ENCODE peak calls at places on chromosomes 11 and 22, in nine cellular contexts. J is GM12891, B is breast epithelium, Y is IMR-90, L is uterus, O is A549, V is adrenal gland, U is testis, C is erythroblast. W is an unnamed sample.

GRCh38 chr22:24421428-24421931 is 5.9 kb upstream of the ADORA2A start:
- DNase-seq in J (peak), B (no peak), Y (no peak), L (no peak), O (peak), V (no peak), U (no peak), C (peak), W (no peak)

GRCh38 chr22:24824915-24825314 is 18.9 kb downstream of the SGSM1 start:
- DNase-seq in J (no peak), B (no peak), Y (no peak), L (no peak), O (no peak), V (no peak), U (no peak), C (no peak), W (no peak)

GRCh38 chr11:33835143-33835878 is 56.6 kb downstream of the LMO2 start:
- DNase-seq in J (no peak), B (no peak), Y (peak), L (peak), O (peak), V (peak), U (no peak), C (peak), W (no peak)

GRCh38 chr22:35971418-35972119 is 57.1 kb downstream of the RBFOX2 start:
- DNase-seq in J (no peak), B (no peak), Y (peak), L (peak), O (no peak), V (no peak), U (peak), C (no peak), W (no peak)

GRCh38 chr11:68916439-68916838 is 12.7 kb downstream of the IGHMBP2 start:
- DNase-seq in J (no peak), B (no peak), Y (no peak), L (no peak), O (no peak), V (no peak), U (no peak), C (no peak), W (no peak)

GRCh38 chr22:41501209-41501608 is 32.3 kb downstream of the ACO2 start:
- DNase-seq in J (no peak), B (no peak), Y (no peak), L (no peak), O (peak), V (no peak), U (peak), C (peak), W (no peak)

GRCh38 chr11:76209956-76210885 is 3.9 kb upstream of the WNT11 start:
- DNase-seq in J (no peak), B (peak), Y (peak), L (peak), O (no peak), V (peak), U (peak), C (peak), W (peak)

GRCh38 chr11:36131719-36132349 is 157.4 kb downstream of the COMMD9 start:
- DNase-seq in J (peak), B (no peak), Y (peak), L (peak), O (no peak), V (peak), U (peak), C (peak), W (peak)

GRCh38 chr11:64916040-64916847 is 765 bp downstream of the ATG2A start:
- DNase-seq in J (peak), B (no peak), Y (peak), L (peak), O (peak), V (peak), U (peak), C (peak), W (peak)

GRCh38 chr11:64407221-64407620 is 48.3 kb downstream of the RPS6KA4 start:
- DNase-seq in J (no peak), B (no peak), Y (no peak), L (no peak), O (no peak), V (no peak), U (no peak), C (no peak), W (no peak)

GRCh38 chr22:29870574-29870973 is 12.4 kb upstream of the MTMR3 start:
- DNase-seq in J (no peak), B (no peak), Y (no peak), L (no peak), O (no peak), V (no peak), U (no peak), C (no peak), W (no peak)

GRCh38 chr11:12478743-12479142 is 101.4 kb downstream of the PARVA start:
- DNase-seq in J (no peak), B (no peak), Y (peak), L (peak), O (no peak), V (no peak), U (no peak), C (no peak), W (no peak)

GRCh38 chr11:3615998-3616397 is 25.8 kb downstream of the ART5 start:
- DNase-seq in J (no peak), B (no peak), Y (no peak), L (no peak), O (no peak), V (no peak), U (no peak), C (no peak), W (no peak)

GRCh38 chr11:34790620-34791019 is 125.6 kb downstream of the APIP start:
- DNase-seq in J (no peak), B (no peak), Y (no peak), L (no peak), O (no peak), V (no peak), U (no peak), C (no peak), W (no peak)

GRCh38 chr11:103332409-103332808 is 223.2 kb downstream of the DYNC2H1 start:
- DNase-seq in J (no peak), B (no peak), Y (no peak), L (no peak), O (no peak), V (no peak), U (no peak), C (no peak), W (no peak)

GRCh38 chr11:60957188-60957587 is 5.2 kb upstream of the SLC15A3 start:
- DNase-seq in J (no peak), B (no peak), Y (no peak), L (no peak), O (no peak), V (no peak), U (no peak), C (no peak), W (no peak)

GRCh38 chr22:42320463-42321416 is 50.3 kb upstream of the TCF20 start:
- DNase-seq in J (no peak), B (no peak), Y (no peak), L (no peak), O (no peak), V (no peak), U (no peak), C (no peak), W (no peak)

GRCh38 chr11:72673943-72674828 is at the start of gene PDE2A:
- DNase-seq in J (no peak), B (no peak), Y (no peak), L (no peak), O (no peak), V (no peak), U (no peak), C (no peak), W (no peak)

GRCh38 chr11:74543991-74544390 is 48.4 kb upstream of the POLD3 start:
- DNase-seq in J (no peak), B (no peak), Y (no peak), L (no peak), O (no peak), V (no peak), U (no peak), C (peak), W (peak)

GRCh38 chr11:32006799-32007388 is 84.0 kb upstream of the RCN1 start:
- DNase-seq in J (peak), B (no peak), Y (peak), L (no peak), O (peak), V (no peak), U (peak), C (peak), W (no peak)

GRCh38 chr22:49691256-49691655 is 136.4 kb downstream of the BRD1 start:
- DNase-seq in J (no peak), B (no peak), Y (no peak), L (no peak), O (no peak), V (peak), U (no peak), C (no peak), W (no peak)

GRCh38 chr11:69480547-69481392 is 693 bp upstream of the LINC01488 start:
- DNase-seq in J (no peak), B (peak), Y (peak), L (no peak), O (peak), V (no peak), U (peak), C (no peak), W (peak)

GRCh38 chr22:36796629-36797175 is 20.1 kb downstream of the PVALB start:
- DNase-seq in J (no peak), B (no peak), Y (no peak), L (no peak), O (no peak), V (no peak), U (no peak), C (no peak), W (no peak)

GRCh38 chr22:49765951-49766350 is 61.7 kb downstream of the BRD1 start:
- DNase-seq in J (no peak), B (peak), Y (no peak), L (no peak), O (no peak), V (peak), U (peak), C (no peak), W (no peak)

GRCh38 chr11:73334244-73335203 is 26.4 kb downstream of the ARHGEF17 start:
- DNase-seq in J (no peak), B (peak), Y (peak), L (peak), O (peak), V (peak), U (peak), C (no peak), W (no peak)

GRCh38 chr11:61749607-61750217 is 2.7 kb upstream of the MYRF start:
- DNase-seq in J (no peak), B (no peak), Y (no peak), L (no peak), O (no peak), V (no peak), U (no peak), C (peak), W (no peak)

GRCh38 chr22:42639541-42640241 is 710 bp downstream of the ATP5MGL start:
- DNase-seq in J (no peak), B (no peak), Y (no peak), L (no peak), O (no peak), V (no peak), U (no peak), C (no peak), W (no peak)

GRCh38 chr11:4610258-4610935 is 2.4 kb upstream of the TRIM68 start:
- DNase-seq in J (no peak), B (no peak), Y (peak), L (no peak), O (no peak), V (no peak), U (no peak), C (no peak), W (no peak)

GRCh38 chr11:117703209-117703608 is 93.8 kb downstream of the DSCAML1 start:
- DNase-seq in J (no peak), B (no peak), Y (no peak), L (no peak), O (no peak), V (no peak), U (no peak), C (no peak), W (no peak)

GRCh38 chr22:43201486-43202219 is 14.7 kb upstream of the TTLL12 start:
- DNase-seq in J (no peak), B (no peak), Y (no peak), L (no peak), O (no peak), V (no peak), U (no peak), C (no peak), W (no peak)

GRCh38 chr22:31046591-31047226 is 34.4 kb upstream of the SMTN start:
- DNase-seq in J (no peak), B (no peak), Y (peak), L (peak), O (no peak), V (peak), U (peak), C (no peak), W (peak)

GRCh38 chr22:32696089-32696488 is 105.4 kb upstream of the TIMP3 start:
- DNase-seq in J (no peak), B (no peak), Y (no peak), L (no peak), O (no peak), V (no peak), U (no peak), C (no peak), W (no peak)

GRCh38 chr22:48301421-48301820 is 1526.3 kb downstream of the BRD1 start:
- DNase-seq in J (no peak), B (no peak), Y (no peak), L (no peak), O (no peak), V (no peak), U (no peak), C (no peak), W (no peak)

GRCh38 chr11:76801736-76802135 is 18.6 kb downstream of the TSKU start:
- DNase-seq in J (no peak), B (no peak), Y (peak), L (no peak), O (no peak), V (no peak), U (no peak), C (no peak), W (no peak)

GRCh38 chr22:27537481-27537891 is 264.1 kb downstream of the MN1 start:
- DNase-seq in J (no peak), B (no peak), Y (no peak), L (peak), O (no peak), V (no peak), U (peak), C (no peak), W (no peak)

GRCh38 chr11:108538022-108538424 is 39.8 kb upstream of the POGLUT3 start:
- DNase-seq in J (no peak), B (no peak), Y (no peak), L (no peak), O (no peak), V (no peak), U (no peak), C (no peak), W (no peak)

GRCh38 chr22:46297151-46297819 is 615 bp downstream of the GTSE1 start:
- DNase-seq in J (no peak), B (no peak), Y (peak), L (peak), O (no peak), V (no peak), U (peak), C (peak), W (peak)

GRCh38 chr11:68978931-68979591 is 1.7 kb downstream of the MRGPRD start:
- DNase-seq in J (no peak), B (peak), Y (no peak), L (no peak), O (no peak), V (no peak), U (peak), C (no peak), W (peak)

GRCh38 chr22:38181453-38182200 is at the start of gene PLA2G6:
- DNase-seq in J (peak), B (peak), Y (peak), L (peak), O (peak), V (peak), U (peak), C (peak), W (peak)
- TF ChIP-seq POLR2A in J (no peak), B (peak), Y (peak), L (peak), O (peak), V (peak), U (peak), C (peak), W (peak)

GRCh38 chr11:123741159-123741951 is at the start of gene ZNF202:
- DNase-seq in J (peak), B (peak), Y (peak), L (peak), O (peak), V (peak), U (peak), C (peak), W (peak)
- TF ChIP-seq POLR2A in J (peak), B (peak), Y (peak), L (no peak), O (peak), V (peak), U (peak), C (peak), W (peak)

GRCh38 chr22:44969817-44970216 is 40.0 kb downstream of the PHF21B start:
- DNase-seq in J (no peak), B (no peak), Y (no peak), L (no peak), O (no peak), V (no peak), U (no peak), C (no peak), W (no peak)
- TF ChIP-seq POLR2A in J (no peak), B (no peak), Y (no peak), L (no peak), O (no peak), V (no peak), U (no peak), C (no peak), W (no peak)

GRCh38 chr11:65927904-65928397 is 8.7 kb downstream of the DRAP1 start:
- DNase-seq in J (peak), B (no peak), Y (no peak), L (no peak), O (no peak), V (no peak), U (no peak), C (peak), W (no peak)
- TF ChIP-seq POLR2A in J (no peak), B (no peak), Y (no peak), L (no peak), O (no peak), V (no peak), U (no peak), C (peak), W (no peak)

GRCh38 chr11:1832989-1833365 is 1.8 kb upstream of the SYT8 start:
- DNase-seq in J (no peak), B (no peak), Y (no peak), L (no peak), O (no peak), V (peak), U (no peak), C (no peak), W (no peak)

GRCh38 chr11:1834791-1835670 is at the start of gene SYT8:
- DNase-seq in J (no peak), B (no peak), Y (no peak), L (no peak), O (no peak), V (peak), U (no peak), C (no peak), W (peak)

GRCh38 chr11:1835671-1836010 is 851 bp downstream of the SYT8 start:
- DNase-seq in J (no peak), B (no peak), Y (no peak), L (no peak), O (no peak), V (peak), U (no peak), C (no peak), W (no peak)

GRCh38 chr11:1832181-1832988 is 2.4 kb upstream of the SYT8 start:
- DNase-seq in J (peak), B (no peak), Y (no peak), L (no peak), O (peak), V (peak), U (peak), C (peak), W (no peak)

GRCh38 chr11:1834132-1834610 is 619 bp upstream of the SYT8 start:
- DNase-seq in J (no peak), B (peak), Y (no peak), L (no peak), O (no peak), V (peak), U (no peak), C (no peak), W (peak)
- TF ChIP-seq POLR2A in J (no peak), B (no peak), Y (no peak), L (no peak), O (no peak), V (no peak), U (no peak), C (no peak), W (peak)

GRCh38 chr22:19519041-19519926 is 4.9 kb downstream of the CLDN5 start:
- DNase-seq in J (no peak), B (no peak), Y (no peak), L (no peak), O (no peak), V (no peak), U (no peak), C (no peak), W (no peak)

GRCh38 chr22:19518568-19519030 is 5.6 kb downstream of the CLDN5 start:
- DNase-seq in J (no peak), B (no peak), Y (no peak), L (no peak), O (no peak), V (no peak), U (no peak), C (no peak), W (no peak)

GRCh38 chr22:19517171-19517500 is 7.1 kb downstream of the CLDN5 start:
- DNase-seq in J (no peak), B (no peak), Y (no peak), L (no peak), O (no peak), V (no peak), U (no peak), C (no peak), W (no peak)

GRCh38 chr22:19516378-19517170 is 7.6 kb downstream of the CLDN5 start:
- DNase-seq in J (no peak), B (no peak), Y (no peak), L (no peak), O (no peak), V (no peak), U (no peak), C (no peak), W (no peak)

GRCh38 chr22:19517919-19518567 is 6.2 kb downstream of the CLDN5 start:
- DNase-seq in J (no peak), B (no peak), Y (no peak), L (no peak), O (no peak), V (no peak), U (no peak), C (no peak), W (no peak)
- TF ChIP-seq POLR2A in J (no peak), B (no peak), Y (no peak), L (no peak), O (no peak), V (no peak), U (no peak), C (no peak), W (no peak)

GRCh38 chr22:21016644-21017420 is 1.9 kb downstream of the P2RX6 start:
- DNase-seq in J (no peak), B (no peak), Y (no peak), L (no peak), O (no peak), V (no peak), U (no peak), C (no peak), W (no peak)

GRCh38 chr22:21015051-21016006 is at the start of gene P2RX6:
- DNase-seq in J (no peak), B (no peak), Y (peak), L (no peak), O (no peak), V (no peak), U (no peak), C (no peak), W (no peak)

GRCh38 chr22:21013742-21014201 is 1.2 kb upstream of the P2RX6 start:
- DNase-seq in J (no peak), B (no peak), Y (no peak), L (no peak), O (no peak), V (no peak), U (no peak), C (no peak), W (no peak)

GRCh38 chr22:21012446-21013407 is 2.2 kb upstream of the P2RX6 start:
- DNase-seq in J (no peak), B (no peak), Y (no peak), L (no peak), O (no peak), V (no peak), U (no peak), C (no peak), W (no peak)

DNA sequence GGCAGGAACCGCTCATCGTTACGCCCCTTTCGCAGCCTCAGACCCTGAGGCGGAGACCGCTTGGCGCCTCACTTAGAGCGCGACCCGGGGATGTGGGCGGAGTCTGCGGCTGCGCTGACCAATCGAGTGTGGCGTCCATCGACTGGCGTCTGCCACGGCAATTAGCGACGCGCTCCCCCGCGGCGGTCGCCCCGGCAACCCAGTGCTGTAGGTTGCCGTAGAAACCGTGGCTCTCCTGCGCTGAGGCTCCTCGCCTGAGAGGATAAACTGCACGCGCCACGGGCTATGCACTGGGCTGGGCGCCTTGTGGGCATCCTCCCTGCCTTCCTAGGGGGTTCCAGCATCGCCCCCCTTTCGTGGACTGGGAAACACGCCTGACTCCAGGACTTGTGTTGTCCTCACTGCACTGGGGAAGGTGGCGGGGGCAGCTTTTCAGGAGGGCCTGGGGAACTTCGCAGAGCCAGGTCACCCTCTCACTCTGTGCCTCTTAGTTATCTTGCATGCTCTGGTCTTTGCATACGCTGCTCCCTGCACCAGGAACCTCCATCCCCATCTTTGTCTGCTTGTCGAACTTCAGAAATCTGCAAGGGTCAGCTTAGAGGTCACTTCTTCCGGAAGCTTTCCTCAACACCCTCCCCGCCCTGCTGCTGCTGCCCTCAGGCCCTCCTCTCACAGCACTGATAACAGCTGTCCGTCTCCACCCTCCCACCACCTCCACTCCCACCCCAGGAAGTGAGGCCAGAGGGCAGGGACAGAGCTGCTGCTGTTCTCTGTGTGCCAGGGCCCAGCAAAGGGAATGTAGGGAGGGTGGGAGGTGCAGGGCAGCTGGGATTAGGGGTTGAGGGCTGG is 539 bp upstream of the P2RX6 start:
- DNase-seq in J (peak), B (no peak), Y (peak), L (peak), O (peak), V (peak), U (peak), C (peak), W (peak)
- TF ChIP-seq POLR2A in J (no peak), B (no peak), Y (no peak), L (no peak), O (no peak), V (no peak), U (no peak), C (peak), W (no peak)